ENCODE peak calls at places on chromosomes 6 and 20, in ten cellular contexts. Q, I, L, Z, P, J, M, D, R and B are unnamed samples.
A peak's percentile ranks its signal among the peaks of the same experiment; 100 is the strongest.

GRCh38 chr6:101397199-101397598 is 3.7 kb downstream of the GRIK2 start:
- DNase-seq in Q (no peak), D (no peak), Z (no peak), R (no peak), P (no peak), M (no peak), L (no peak), J (no peak), I (peak; percentile 30), B (no peak)

GRCh38 chr20:23159923-23160445 is 73.9 kb upstream of the CD93 start:
- DNase-seq in M (no peak), Z (no peak), L (no peak), P (no peak), D (peak; percentile 25), R (no peak), J (no peak), Q (no peak), I (no peak), B (no peak)

GRCh38 chr6:90403489-90404381 is 107.1 kb upstream of the BACH2 start:
- DNase-seq in P (no peak), I (no peak), D (peak; percentile 19), Q (no peak), Z (no peak), M (no peak), R (peak; percentile 30), L (no peak), J (no peak), B (no peak)

GRCh38 chr6:158121335-158121734 is 46.7 kb downstream of the SERAC1 start:
- DNase-seq in Z (no peak), D (no peak), Q (no peak), L (no peak), M (no peak), J (no peak), P (no peak), R (no peak), I (no peak), B (no peak)

GRCh38 chr6:14059791-14060436 is 57.7 kb upstream of the CD83 start:
- DNase-seq in M (peak; percentile 91), J (no peak), L (no peak), I (peak; percentile 29), Z (no peak), Q (peak; percentile 89), P (no peak), D (no peak), R (no peak), B (no peak)

GRCh38 chr20:62924567-62925419 is 1.5 kb downstream of the DIDO1 start:
- DNase-seq in L (no peak), R (no peak), Z (no peak), P (no peak), D (peak; percentile 78), Q (peak; percentile 62), J (no peak), I (peak; percentile 42), M (no peak), B (no peak)

GRCh38 chr6:80523029-80523428 is 416.6 kb downstream of the BCKDHB start:
- DNase-seq in Z (no peak), Q (no peak), J (no peak), R (no peak), M (no peak), I (no peak), P (no peak), D (no peak), L (no peak), B (no peak)

GRCh38 chr6:132780770-132781371 is 17.6 kb downstream of the SLC18B1 start:
- DNase-seq in Z (no peak), M (no peak), I (peak; percentile 22), Q (no peak), P (no peak), J (no peak), L (no peak), D (peak; percentile 23), R (no peak), B (no peak)

GRCh38 chr6:16135078-16135477 is 6.2 kb downstream of the MYLIP start:
- DNase-seq in J (no peak), P (no peak), D (peak; percentile 40), Q (no peak), I (no peak), Z (no peak), M (peak; percentile 51), R (no peak), L (no peak), B (no peak)

GRCh38 chr20:31788578-31788977 is 30.6 kb upstream of the MYLK2 start:
- DNase-seq in Q (no peak), M (no peak), I (peak; percentile 20), L (no peak), R (no peak), J (no peak), Z (no peak), D (no peak), P (no peak), B (peak; percentile 42)

GRCh38 chr6:157092736-157093135 is 230.6 kb downstream of the TMEM242 start:
- DNase-seq in M (peak; percentile 52), R (no peak), L (no peak), J (no peak), Z (no peak), D (no peak), P (no peak), Q (no peak), I (no peak), B (no peak)

GRCh38 chr6:7542878-7543394 is 1.5 kb downstream of the DSP start:
- DNase-seq in D (no peak), P (no peak), Q (peak; percentile 95), L (no peak), R (peak; percentile 30), M (peak; percentile 92), Z (peak; percentile 56), I (peak; percentile 76), J (peak; percentile 92), B (no peak)

GRCh38 chr6:165762876-165763275 is 99.8 kb upstream of the PDE10A start:
- DNase-seq in Z (no peak), M (no peak), I (no peak), Q (no peak), P (no peak), J (no peak), L (no peak), R (no peak), D (no peak), B (no peak)

GRCh38 chr6:141026504-141026903 is 1106.2 kb upstream of the GJE1 start:
- DNase-seq in R (no peak), Z (no peak), I (peak; percentile 22), J (no peak), Q (peak; percentile 78), P (no peak), M (no peak), L (no peak), D (no peak), B (no peak)

GRCh38 chr6:143957679-143958274 is 50.3 kb downstream of the PLAGL1 start:
- DNase-seq in R (no peak), P (no peak), J (no peak), D (no peak), Z (no peak), M (no peak), L (no peak), I (no peak), Q (no peak), B (no peak)

GRCh38 chr20:1368448-1369199 is 24.2 kb downstream of the FKBP1A start:
- DNase-seq in L (no peak), Q (no peak), P (no peak), Z (no peak), R (peak; percentile 55), D (no peak), J (peak; percentile 66), I (no peak), M (no peak), B (no peak)
- TF ChIP-seq POLR2A in L (no peak), Q (no peak), P (no peak), Z (no peak), R (no peak), D (no peak), J (no peak), I (no peak), M (no peak), B (no peak)

DNA sequence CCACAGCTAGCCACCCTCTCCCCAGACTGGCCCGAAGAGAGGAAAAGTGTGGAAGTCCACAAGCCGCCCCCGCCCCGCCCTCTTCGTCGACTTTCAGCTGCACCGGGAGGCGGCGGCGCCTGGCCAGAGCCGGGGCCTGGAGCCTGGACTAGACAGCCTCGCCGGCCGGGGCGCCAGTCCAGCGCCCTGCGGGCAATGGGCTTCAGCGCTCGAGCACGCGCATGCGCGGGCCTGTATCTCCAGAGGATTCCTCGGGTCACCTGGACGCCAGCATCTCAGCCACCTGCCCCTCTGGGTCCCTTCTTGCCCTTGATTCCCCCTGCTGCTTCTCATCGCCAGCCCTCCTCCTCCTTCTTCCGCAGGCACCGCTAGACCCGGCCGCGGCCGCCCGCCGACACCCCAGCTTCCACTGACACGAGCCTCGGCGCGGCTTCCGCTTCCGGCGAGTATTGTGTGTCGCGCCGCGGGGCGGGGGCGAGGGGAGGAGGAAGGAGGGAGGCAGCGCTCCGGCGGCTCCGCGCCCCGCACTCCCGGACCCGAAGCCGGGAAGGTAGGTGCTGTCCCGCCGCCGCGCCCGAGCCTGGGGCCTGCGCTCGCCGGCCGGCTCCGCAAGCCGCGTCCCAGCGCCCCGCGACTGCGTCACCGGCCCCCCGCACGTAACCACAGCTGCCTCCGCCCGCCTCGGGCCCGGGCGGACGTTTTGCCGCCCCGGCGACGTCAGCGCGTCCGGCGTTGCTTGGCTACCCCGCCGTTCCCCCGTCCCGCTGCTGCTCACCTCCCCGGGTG is at the start of gene TRIM39:
- DNase-seq in D (peak; percentile 93), J (peak; percentile 98), I (peak; percentile 79), M (peak; percentile 88), Z (peak; percentile 59), L (peak; percentile 79), P (peak; percentile 78), R (peak; percentile 78), Q (peak; percentile 91), B (peak; percentile 80)
- TF ChIP-seq POLR2A in D (peak; percentile 86), J (peak; percentile 55), I (peak; percentile 49), M (peak; percentile 83), Z (no peak), L (peak; percentile 33), P (peak; percentile 75), R (peak; percentile 89), Q (peak; percentile 87), B (peak; percentile 58)

GRCh38 chr6:87155272-87155919 is at the start of gene ZNF292:
- DNase-seq in L (peak; percentile 78), R (peak; percentile 97), Z (peak; percentile 94), I (peak; percentile 95), P (peak; percentile 95), M (peak; percentile 98), D (peak; percentile 94), Q (peak; percentile 97), J (peak; percentile 99), B (peak; percentile 71)
- TF ChIP-seq POLR2A in L (peak; percentile 63), R (peak; percentile 60), Z (no peak), I (peak; percentile 51), P (no peak), M (peak; percentile 72), D (peak; percentile 57), Q (peak; percentile 19), J (peak; percentile 43), B (peak; percentile 74)

DNA sequence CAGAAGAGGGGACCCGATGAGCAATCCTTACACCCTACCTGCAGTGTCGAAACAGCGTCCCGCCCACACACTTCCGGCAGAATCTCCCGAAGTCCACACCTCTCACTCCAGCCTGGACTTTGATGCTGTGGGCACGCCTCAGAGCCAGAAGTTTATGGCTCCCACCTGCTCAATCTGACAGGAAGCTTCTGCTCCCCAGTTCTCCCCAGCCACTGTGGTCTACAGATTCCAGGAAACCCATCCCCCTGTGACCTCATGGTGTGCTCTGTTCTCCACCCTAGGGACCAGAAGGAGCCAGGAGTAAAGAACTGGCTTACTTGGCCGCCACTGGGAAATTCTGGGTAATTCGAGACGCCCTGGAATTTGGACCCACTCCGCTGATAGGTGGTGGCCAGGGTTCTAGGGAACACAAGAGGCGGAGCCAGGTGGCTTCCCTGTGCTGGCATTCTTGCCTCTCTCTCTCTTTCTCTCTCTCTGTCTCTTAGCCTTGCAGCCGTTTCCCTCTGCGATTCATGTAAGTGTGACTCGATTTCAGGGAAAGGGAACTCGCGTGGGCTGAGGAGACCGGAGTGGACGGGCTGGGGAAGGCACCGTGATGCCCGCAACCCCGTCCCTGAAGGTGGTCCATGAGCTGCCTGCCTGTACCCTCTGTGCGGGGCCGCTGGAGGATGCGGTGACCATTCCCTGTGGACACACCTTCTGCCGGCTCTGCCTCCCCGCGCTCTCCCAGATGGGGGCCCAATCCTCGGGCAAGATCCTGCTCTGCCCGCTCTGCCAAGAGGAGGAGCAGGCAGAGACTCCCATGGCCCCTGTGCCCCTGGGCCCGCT is at the start of gene TRIM15:
- DNase-seq in D (no peak), Z (peak; percentile 73), P (no peak), M (no peak), L (no peak), J (peak; percentile 89), I (no peak), R (no peak), Q (peak; percentile 87), B (no peak)
- TF ChIP-seq POLR2A in D (no peak), Z (no peak), P (no peak), M (no peak), L (no peak), J (no peak), I (no peak), R (no peak), Q (peak; percentile 75), B (no peak)